ENCODE peak calls at places on chromosomes 2 and 18, in four cellular contexts. D, K, C and B are unnamed samples.

GRCh38 chr2:239321596-239322413 is 79.0 kb downstream of the HDAC4 start:
- DNase-seq in D (no peak), K (no peak), C (peak), B (peak)

GRCh38 chr2:72989770-72990556 is 72.6 kb downstream of the EMX1 start:
- DNase-seq in D (no peak), K (no peak), C (no peak), B (no peak)

GRCh38 chr2:175633227-175633626 is 368.8 kb downstream of the LNPK start:
- DNase-seq in D (no peak), K (no peak), C (no peak), B (no peak)

GRCh38 chr2:215571693-215572092 is 135.8 kb upstream of the FN1 start:
- DNase-seq in D (no peak), K (no peak), C (no peak), B (no peak)

GRCh38 chr2:85600235-85600575 is 2.3 kb downstream of the TMEM150A start:
- DNase-seq in D (no peak), K (no peak), C (no peak), B (no peak)

GRCh38 chr2:120254178-120254577 is 1.5 kb downstream of the RALB start:
- DNase-seq in D (no peak), K (no peak), C (no peak), B (no peak)

GRCh38 chr18:54388203-54389142 is 30.8 kb downstream of the C18orf54 start:
- DNase-seq in D (peak), K (peak), C (peak), B (peak)

GRCh38 chr2:58195668-58196067 is 45.5 kb downstream of the FANCL start:
- DNase-seq in D (no peak), K (no peak), C (no peak), B (no peak)

GRCh38 chr2:143261986-143262784 is 133.0 kb downstream of the ARHGAP15 start:
- DNase-seq in D (no peak), K (no peak), C (peak), B (no peak)

GRCh38 chr18:69882965-69883668 is 64.6 kb downstream of the CD226 start:
- DNase-seq in D (no peak), K (no peak), C (peak), B (no peak)

GRCh38 chr18:11654736-11655604 is 34.1 kb upstream of the GNAL start:
- DNase-seq in D (peak), K (peak), C (peak), B (peak)

GRCh38 chr2:189613077-189613636 is 32.6 kb upstream of the SLC40A1 start:
- DNase-seq in D (no peak), K (no peak), C (no peak), B (no peak)

GRCh38 chr18:61908661-61909060 is 15.9 kb upstream of the RNF152 start:
- DNase-seq in D (no peak), K (no peak), C (no peak), B (no peak)

GRCh38 chr2:146990311-146990781 is 854.5 kb upstream of the ACVR2A start:
- DNase-seq in D (no peak), K (no peak), C (no peak), B (no peak)

GRCh38 chr2:201358684-201359083 is 1.5 kb upstream of the FLACC1 start:
- DNase-seq in D (no peak), K (peak), C (peak), B (no peak)

GRCh38 chr2:237196866-237197618 is 111.4 kb downstream of the COPS8 start:
- DNase-seq in D (no peak), K (peak), C (no peak), B (no peak)

GRCh38 chr18:48992133-48992532 is 41.4 kb upstream of the SMAD7 start:
- DNase-seq in D (no peak), K (no peak), C (no peak), B (no peak)

GRCh38 chr18:8982416-8983183 is 119.9 kb upstream of the NDUFV2 start:
- DNase-seq in D (peak), K (no peak), C (peak), B (peak)

GRCh38 chr18:12637901-12638633 is 19.8 kb downstream of the SPIRE1 start:
- DNase-seq in D (no peak), K (peak), C (no peak), B (no peak)

GRCh38 chr2:231666171-231667095 is 41.9 kb upstream of the PTMA start:
- DNase-seq in D (peak), K (peak), C (peak), B (peak)

GRCh38 chr2:128710770-128711169 is 392.1 kb upstream of the HS6ST1 start:
- DNase-seq in D (no peak), K (no peak), C (peak), B (no peak)

GRCh38 chr18:58863539-58864145 is 1.0 kb upstream of the ZNF532 start:
- DNase-seq in D (peak), K (peak), C (no peak), B (peak)

GRCh38 chr2:201642086-201642578 is 1.2 kb downstream of the TMEM237 start:
- DNase-seq in D (no peak), K (no peak), C (no peak), B (no peak)

GRCh38 chr18:10354241-10354811 is 100.1 kb upstream of the APCDD1 start:
- DNase-seq in D (no peak), K (no peak), C (peak), B (no peak)

GRCh38 chr18:35481960-35482366 is 15.8 kb downstream of the INO80C start:
- DNase-seq in D (no peak), K (no peak), C (no peak), B (no peak)
- TF ChIP-seq POLR2A in D (no peak), K (no peak), C (no peak), B (no peak)

GRCh38 chr18:63074987-63075404 is 244.6 kb downstream of the BCL2 start:
- DNase-seq in D (peak), K (peak), C (peak), B (peak)
- TF ChIP-seq POLR2A in D (peak), K (no peak), C (peak), B (no peak)

GRCh38 chr2:29844713-29845320 is 76.6 kb downstream of the ALK start:
- DNase-seq in D (no peak), K (no peak), C (no peak), B (no peak)
- TF ChIP-seq POLR2A in D (no peak), K (no peak), C (no peak), B (no peak)

DNA sequence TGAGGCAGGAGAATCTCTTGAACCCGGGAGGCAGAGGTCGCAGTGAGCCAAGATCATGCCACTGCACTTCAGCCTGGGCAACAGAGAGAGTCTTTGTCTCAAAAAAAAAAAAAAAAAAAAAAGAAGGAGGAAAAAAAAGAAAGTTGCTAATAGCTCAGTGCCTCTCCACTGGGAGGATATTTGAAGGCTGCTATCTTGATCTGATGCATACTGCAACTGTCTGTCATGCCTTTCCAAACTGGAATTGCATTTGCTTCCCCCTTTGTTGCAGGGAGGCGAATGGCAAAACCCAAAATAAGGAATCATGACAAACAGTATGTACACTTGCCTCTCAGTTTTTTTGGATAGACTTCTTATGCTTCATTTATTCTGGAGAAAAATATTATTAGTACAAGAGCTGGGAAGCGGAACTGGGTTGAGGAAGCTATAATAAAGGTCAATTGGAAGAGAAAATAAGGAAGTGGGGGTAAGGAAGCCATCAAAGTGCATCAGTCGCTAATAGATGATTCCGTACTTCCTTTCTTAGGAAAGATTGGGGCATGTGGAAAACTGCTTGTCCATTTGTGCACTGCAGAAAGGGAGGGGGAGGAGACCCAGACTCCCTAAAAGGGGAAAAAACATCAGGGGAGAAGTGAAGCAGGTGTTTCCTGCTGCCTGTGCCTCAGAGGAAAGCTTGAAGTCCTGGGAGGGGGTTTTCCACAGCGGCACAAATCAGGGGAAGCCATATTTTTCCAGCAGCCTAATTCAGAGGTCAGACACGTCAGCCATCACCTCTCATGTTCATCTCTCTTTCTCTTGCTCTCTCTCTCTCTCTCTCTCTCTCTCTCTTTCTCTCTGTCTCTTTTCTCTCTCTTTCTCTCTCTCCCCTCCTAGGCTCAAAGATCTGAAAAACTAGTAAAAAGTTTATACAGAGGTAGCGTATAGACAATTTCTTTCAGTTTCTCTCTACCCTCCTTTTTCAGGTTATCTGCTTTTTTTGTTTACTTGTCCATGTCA is 301.4 kb upstream of the TNP1 start:
- DNase-seq in D (no peak), K (no peak), C (no peak), B (no peak)
- TF ChIP-seq POLR2A in D (no peak), K (no peak), C (no peak), B (no peak)

DNA sequence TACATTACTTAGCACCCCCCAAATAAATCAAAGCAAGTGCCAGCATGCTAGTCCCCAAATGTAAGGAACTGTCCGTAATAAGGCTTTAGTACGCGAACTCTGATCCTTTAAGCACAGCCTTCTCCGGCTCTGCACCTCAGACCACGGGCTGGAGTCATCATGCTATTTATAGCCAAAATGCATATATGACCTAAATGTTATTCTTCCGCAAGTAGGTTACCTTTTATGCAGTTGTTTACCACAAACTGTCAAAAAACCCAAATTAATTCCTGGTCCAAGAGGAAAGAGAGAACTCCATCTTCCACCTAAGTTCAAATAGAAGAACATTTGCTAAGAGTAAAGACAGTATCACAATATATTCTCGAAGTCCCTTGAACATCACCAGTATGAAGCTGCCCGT is 42.7 kb downstream of the ZNF516 start:
- DNase-seq in D (peak), K (no peak), C (peak), B (no peak)
- TF ChIP-seq POLR2A in D (no peak), K (no peak), C (no peak), B (no peak)

DNA sequence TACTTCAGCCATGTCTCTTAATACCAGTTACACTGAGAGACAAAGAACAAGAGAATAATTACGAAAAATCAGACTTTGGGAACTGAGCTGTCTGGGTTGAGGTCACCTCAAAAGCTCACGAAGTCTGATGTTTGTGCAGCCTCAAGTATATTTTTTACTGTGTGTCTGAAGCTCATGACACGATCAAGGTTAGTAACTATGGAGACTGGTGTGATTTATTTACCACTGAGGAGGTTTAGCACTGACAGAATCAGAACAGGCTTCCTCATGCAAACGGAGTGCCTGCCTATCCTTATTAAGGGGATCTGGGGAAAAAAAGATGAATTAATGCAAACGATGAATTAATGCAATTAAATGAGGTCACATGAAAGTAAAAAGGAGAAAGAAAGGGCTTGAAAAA is 61.1 kb upstream of the RAPH1 start:
- DNase-seq in D (no peak), K (no peak), C (no peak), B (no peak)
- TF ChIP-seq POLR2A in D (no peak), K (no peak), C (no peak), B (no peak)